ENCODE peak calls at places on chromosomes 11 and 22, in five cellular contexts. H, R, W, Q and O are unnamed samples.

GRCh38 chr22:48098243-48098935 is 1335.9 kb downstream of the TBC1D22A start:
- DNase-seq in H (no peak), R (no peak), W (no peak), Q (no peak), O (no peak)

GRCh38 chr22:35219012-35219411 is 38.3 kb upstream of the HMGXB4 start:
- DNase-seq in H (no peak), R (no peak), W (no peak), Q (no peak), O (no peak)

GRCh38 chr11:65701686-65702085 is 10.4 kb upstream of the KAT5 start:
- DNase-seq in H (no peak), R (no peak), W (no peak), Q (no peak), O (no peak)

GRCh38 chr11:57597971-57598830 is 716 bp downstream of the SERPING1 start:
- DNase-seq in H (peak; percentile 4), R (peak; percentile 81), W (no peak), Q (peak; percentile 77), O (no peak)

GRCh38 chr11:123654566-123655081 is at the start of gene SCN3B:
- DNase-seq in H (no peak), R (peak; percentile 68), W (no peak), Q (peak; percentile 82), O (no peak)

GRCh38 chr11:44139565-44140313 is 44.3 kb downstream of the EXT2 start:
- DNase-seq in H (no peak), R (no peak), W (no peak), Q (no peak), O (no peak)

GRCh38 chr11:61966673-61967176 is 709 bp downstream of the FTH1 start:
- DNase-seq in H (no peak), R (no peak), W (no peak), Q (peak; percentile 41), O (no peak)

GRCh38 chr11:9574806-9575530 is 1.5 kb downstream of the WEE1 start:
- DNase-seq in H (no peak), R (peak; percentile 34), W (no peak), Q (peak; percentile 47), O (no peak)

GRCh38 chr11:29328961-29329441 is 687.8 kb downstream of the KCNA4 start:
- DNase-seq in H (no peak), R (no peak), W (no peak), Q (no peak), O (no peak)

GRCh38 chr11:107430525-107430924 is 27.1 kb downstream of the CWF19L2 start:
- DNase-seq in H (no peak), R (no peak), W (no peak), Q (no peak), O (no peak)

GRCh38 chr22:25741692-25742626 is at the start of gene MYO18B:
- DNase-seq in H (no peak), R (no peak), W (no peak), Q (no peak), O (no peak)

GRCh38 chr11:59918987-59919589 is 19.1 kb upstream of the OOSP1 start:
- DNase-seq in H (no peak), R (peak; percentile 14), W (no peak), Q (peak; percentile 21), O (no peak)

GRCh38 chr11:14503023-14503422 is 3.4 kb upstream of the COPB1 start:
- DNase-seq in H (no peak), R (no peak), W (no peak), Q (no peak), O (no peak)

GRCh38 chr22:27919943-27920755 is 1.1 kb upstream of the PITPNB start:
- DNase-seq in H (no peak), R (peak; percentile 27), W (no peak), Q (no peak), O (no peak)

GRCh38 chr11:35579557-35580396 is 38.5 kb upstream of the FJX1 start:
- DNase-seq in H (no peak), R (no peak), W (no peak), Q (no peak), O (no peak)

GRCh38 chr22:42648368-42649260 is 578 bp downstream of the CYB5R3 start:
- DNase-seq in H (no peak), R (no peak), W (no peak), Q (peak; percentile 73), O (no peak)

GRCh38 chr11:112357488-112357887 is 96.8 kb upstream of the PLET1 start:
- DNase-seq in H (no peak), R (no peak), W (no peak), Q (no peak), O (no peak)

GRCh38 chr11:92843455-92843854 is 126.0 kb upstream of the MTNR1B start:
- DNase-seq in H (no peak), R (no peak), W (no peak), Q (no peak), O (no peak)

GRCh38 chr11:66327171-66328035 is 8.8 kb downstream of the RIN1 start:
- DNase-seq in H (no peak), R (no peak), W (no peak), Q (no peak), O (no peak)

GRCh38 chr11:130761560-130762220 is 154.6 kb downstream of the SNX19 start:
- DNase-seq in H (no peak), R (no peak), W (no peak), Q (no peak), O (no peak)

GRCh38 chr11:69646493-69647201 is 5.7 kb downstream of the CCND1 start:
- DNase-seq in H (no peak), R (no peak), W (no peak), Q (no peak), O (no peak)

GRCh38 chr11:67301951-67302516 is 1.3 kb upstream of the SSH3 start:
- DNase-seq in H (no peak), R (no peak), W (no peak), Q (peak; percentile 39), O (no peak)

GRCh38 chr11:30830666-30831065 is 244.5 kb upstream of the MPPED2 start:
- DNase-seq in H (no peak), R (no peak), W (no peak), Q (no peak), O (no peak)

GRCh38 chr11:123302751-123303195 is 107.7 kb upstream of the CLMP start:
- DNase-seq in H (no peak), R (no peak), W (no peak), Q (no peak), O (no peak)

GRCh38 chr11:14300661-14301304 is 58.2 kb downstream of the RRAS2 start:
- DNase-seq in H (peak; percentile 4), R (peak; percentile 39), W (peak; percentile 14), Q (peak; percentile 28), O (peak; percentile 35)

GRCh38 chr11:46322759-46323158 is 24.5 kb upstream of the DGKZ start:
- DNase-seq in H (no peak), R (no peak), W (no peak), Q (no peak), O (no peak)